ENCODE peak calls at places on chromosomes 1 and 21, in eight cellular contexts. G is nucleus accumbens; H is stimulated activated CD4-positive, alpha-beta T cell treated with anti-CD3 and anti-CD28 coated beads, Interleukin-15, amount 100 ng/mL, for 24 hours; F is stimulated activated CD8-positive, alpha-beta memory T cell treated with anti-CD3 and anti-CD28 coated beads, Interleukin-15, amount 100 ng/mL, for 1 hour; L is T-helper 2 cell; I is T1000; R is NCI-H2029 treated with DMSO at 0.1 percent for 48 hours; A is heart left ventricle. P is an unnamed sample.

GRCh38 chr1:96370752-96371151 is 350.8 kb upstream of the PTBP2 start:
- DNase-seq in G (no peak), H (no peak), F (no peak), L (no peak), I (peak), R (no peak), A (no peak), P (no peak)

GRCh38 chr1:18794066-18794465 is 65.4 kb downstream of the TAS1R2 start:
- DNase-seq in G (no peak), H (no peak), F (no peak), L (no peak), I (no peak), R (peak), A (no peak), P (no peak)

GRCh38 chr1:168469690-168470089 is 74.1 kb downstream of the XCL2 start:
- DNase-seq in G (no peak), H (peak), F (no peak), L (no peak), I (no peak), R (no peak), A (peak), P (peak)

GRCh38 chr1:54229281-54229891 is 29.4 kb downstream of the MRPL37 start:
- DNase-seq in G (no peak), H (peak), F (no peak), L (no peak), I (peak), R (peak), A (no peak), P (no peak)

GRCh38 chr1:29453502-29454240 is 217.3 kb downstream of the PTPRU start:
- DNase-seq in G (no peak), H (peak), F (no peak), L (no peak), I (no peak), R (peak), A (no peak), P (peak)

GRCh38 chr1:150568567-150568966 is 10.8 kb downstream of the MCL1 start:
- DNase-seq in G (no peak), H (no peak), F (no peak), L (no peak), I (no peak), R (no peak), A (no peak), P (no peak)

GRCh38 chr21:35211767-35212166 is 162.7 kb upstream of the RUNX1 start:
- DNase-seq in G (no peak), H (no peak), F (no peak), L (no peak), I (no peak), R (no peak), A (no peak), P (no peak)

GRCh38 chr1:41480204-41481108 is 4.0 kb downstream of the EDN2 start:
- DNase-seq in G (no peak), H (no peak), F (no peak), L (no peak), I (no peak), R (no peak), A (peak), P (no peak)

GRCh38 chr1:247419326-247419725 is 3.4 kb downstream of the NLRP3 start:
- DNase-seq in G (no peak), H (no peak), F (no peak), L (no peak), I (no peak), R (no peak), A (no peak), P (no peak)

GRCh38 chr21:45278156-45278911 is 9.4 kb downstream of the POFUT2 start:
- DNase-seq in G (no peak), H (no peak), F (no peak), L (no peak), I (no peak), R (no peak), A (no peak), P (peak)

GRCh38 chr1:168483531-168483930 is 60.3 kb downstream of the XCL2 start:
- DNase-seq in G (no peak), H (no peak), F (no peak), L (no peak), I (no peak), R (no peak), A (no peak), P (no peak)

GRCh38 chr1:208207388-208208131 is 36.6 kb downstream of the PLXNA2 start:
- DNase-seq in G (no peak), H (no peak), F (no peak), L (no peak), I (no peak), R (peak), A (peak), P (peak)

GRCh38 chr1:93579891-93580290 is 101.7 kb downstream of the BCAR3 start:
- DNase-seq in G (no peak), H (no peak), F (no peak), L (no peak), I (no peak), R (no peak), A (peak), P (peak)

GRCh38 chr1:37272626-37273025 is 201.8 kb upstream of the ZC3H12A start:
- DNase-seq in G (no peak), H (no peak), F (no peak), L (no peak), I (no peak), R (no peak), A (no peak), P (no peak)

GRCh38 chr1:87305762-87306161 is 22.9 kb upstream of the LMO4 start:
- DNase-seq in G (no peak), H (no peak), F (no peak), L (no peak), I (no peak), R (no peak), A (no peak), P (no peak)

P was measured in tibial artery.